ENCODE peak calls at places on chromosomes 11 and 22, in five cellular contexts. E is uterus, S is testis, O is sigmoid colon, D is endothelial cell of umbilical vein. Y is an unnamed sample.
A peak's percentile ranks its signal among the peaks of the same experiment; 100 is the strongest.

GRCh38 chr22:29434288-29434687 is 4.1 kb upstream of the RFPL1 start:
- DNase-seq in E (no peak), S (no peak), O (no peak), D (no peak), Y (no peak)

GRCh38 chr11:49995559-49995958 is 13.2 kb upstream of the OR4C12 start:
- DNase-seq in E (no peak), S (peak; percentile 91), O (no peak), D (peak; percentile 6), Y (no peak)

GRCh38 chr11:6599449-6599848 is 4.0 kb downstream of the RRP8 start:
- DNase-seq in E (peak; percentile 7), S (no peak), O (no peak), D (no peak), Y (no peak)

GRCh38 chr11:76790251-76790650 is 7.1 kb downstream of the TSKU start:
- DNase-seq in E (peak; percentile 7), S (peak; percentile 4), O (peak; percentile 55), D (no peak), Y (no peak)

GRCh38 chr11:62542111-62542745 is 4.4 kb downstream of the AHNAK start:
- DNase-seq in E (no peak), S (no peak), O (no peak), D (no peak), Y (no peak)

GRCh38 chr11:120125005-120125404 is 12.9 kb downstream of the TRIM29 start:
- DNase-seq in E (no peak), S (no peak), O (no peak), D (no peak), Y (no peak)

GRCh38 chr11:65403607-65404121 is 17.2 kb downstream of the FRMD8 start:
- DNase-seq in E (no peak), S (no peak), O (no peak), D (no peak), Y (no peak)

GRCh38 chr11:124943242-124943641 is 7.4 kb upstream of the HEPACAM start:
- DNase-seq in E (no peak), S (no peak), O (no peak), D (no peak), Y (no peak)

GRCh38 chr22:18067121-18067520 is 10.7 kb upstream of the PEX26 start:
- DNase-seq in E (no peak), S (no peak), O (no peak), D (no peak), Y (no peak)

GRCh38 chr11:99687320-99687719 is 666.6 kb downstream of the CNTN5 start:
- DNase-seq in E (no peak), S (no peak), O (no peak), D (no peak), Y (no peak)

GRCh38 chr11:362642-363442 is 6.5 kb upstream of the B4GALNT4 start:
- DNase-seq in E (no peak), S (no peak), O (peak; percentile 62), D (no peak), Y (no peak)

GRCh38 chr11:10693509-10694071 is at the start of gene IRAG1:
- DNase-seq in E (peak; percentile 78), S (peak; percentile 67), O (peak; percentile 92), D (no peak), Y (peak; percentile 72)

GRCh38 chr11:10696797-10697620 is 3.5 kb upstream of the IRAG1 start:
- DNase-seq in E (no peak), S (no peak), O (no peak), D (no peak), Y (no peak)

GRCh38 chr11:10695821-10696220 is 2.3 kb upstream of the IRAG1 start:
- DNase-seq in E (no peak), S (no peak), O (no peak), D (no peak), Y (no peak)

GRCh38 chr11:10692716-10693115 is 839 bp downstream of the IRAG1 start:
- DNase-seq in E (no peak), S (no peak), O (no peak), D (no peak), Y (peak; percentile 24)

DNA sequence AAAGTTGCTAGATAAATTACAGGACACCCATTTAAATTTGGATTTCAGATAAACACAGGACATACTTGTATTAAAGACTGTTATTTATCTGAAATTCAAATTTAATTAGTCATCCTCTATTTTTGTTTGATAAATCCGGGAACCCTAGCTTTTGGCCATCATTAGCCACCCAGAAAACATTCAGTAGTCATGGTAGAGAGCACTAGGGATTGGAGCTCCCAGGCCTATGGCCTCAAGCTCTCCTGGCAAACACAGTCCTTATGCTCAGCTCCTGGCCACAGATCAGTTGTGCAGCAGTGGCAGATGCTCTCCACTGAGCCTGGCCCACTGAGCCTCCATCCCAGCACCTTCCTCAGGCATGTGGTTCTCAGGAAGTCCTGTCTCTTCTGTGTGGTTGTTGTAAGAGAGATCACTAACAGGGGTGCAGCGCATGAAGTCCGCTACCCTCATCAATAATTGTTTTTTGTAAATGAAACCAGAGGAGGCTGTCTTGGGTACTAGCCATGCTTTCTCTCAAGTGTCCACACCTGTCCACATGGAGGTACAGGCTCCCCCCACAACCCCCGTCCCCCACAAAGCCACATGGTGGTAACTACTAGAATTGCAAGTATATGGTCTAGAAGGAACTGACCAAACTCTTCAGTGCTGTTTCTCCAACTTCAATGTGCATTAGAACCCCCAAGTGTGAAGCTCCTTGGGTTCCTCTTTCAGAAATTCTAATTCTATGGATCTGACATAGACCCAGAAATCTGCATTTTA is 1.1 kb upstream of the IRAG1 start:
- DNase-seq in E (no peak), S (no peak), O (no peak), D (no peak), Y (no peak)
- TF ChIP-seq CTCF in E (no peak), S (no peak), O (no peak), D (no peak), Y (no peak)

GRCh38 chr22:19477321-19478085 is 1.5 kb downstream of the UFD1 start:
- DNase-seq in E (no peak), S (no peak), O (no peak), D (peak; percentile 49), Y (no peak)
- H3K36me3 ChIP-seq in E (no peaks in the 10 kb centered on the region), S (no peaks in the 10 kb centered on the region), O (peaks cover 16% of the 10 kb centered on the region), D (peaks cover 14% of the 10 kb centered on the region), Y (no peaks in the 10 kb centered on the region)

GRCh38 chr11:10930961-10931760 is 73.3 kb upstream of the ZBED5 start:
- DNase-seq in E (peak; percentile 86), S (peak; percentile 72), O (peak; percentile 93), D (peak; percentile 80), Y (peak; percentile 86)
- TF ChIP-seq POLR2A in E (no peak), S (no peak), O (peak; percentile 46), D (no peak), Y (peak; percentile 37)

GRCh38 chr22:21735198-21736083 is at the start of gene YPEL1:
- DNase-seq in E (peak; percentile 94), S (peak; percentile 97), O (peak; percentile 98), D (peak; percentile 98), Y (peak; percentile 99)
- TF ChIP-seq CTCF in E (no peak), S (peak; percentile 1), O (no peak), D (no peak), Y (no peak)

GRCh38 chr11:33542921-33543320 is 157.7 kb downstream of the C11orf91 start:
- DNase-seq in E (peak; percentile 17), S (peak; percentile 73), O (no peak), D (peak; percentile 72), Y (peak; percentile 24)

GRCh38 chr11:33543823-33544222 is 156.8 kb downstream of the C11orf91 start:
- DNase-seq in E (no peak), S (no peak), O (no peak), D (no peak), Y (no peak)

GRCh38 chr11:33545941-33546340 is 154.7 kb downstream of the C11orf91 start:
- DNase-seq in E (no peak), S (no peak), O (no peak), D (no peak), Y (no peak)

GRCh38 chr11:33540946-33541915 is 159.4 kb downstream of the C11orf91 start:
- DNase-seq in E (no peak), S (no peak), O (no peak), D (no peak), Y (no peak)

DNA sequence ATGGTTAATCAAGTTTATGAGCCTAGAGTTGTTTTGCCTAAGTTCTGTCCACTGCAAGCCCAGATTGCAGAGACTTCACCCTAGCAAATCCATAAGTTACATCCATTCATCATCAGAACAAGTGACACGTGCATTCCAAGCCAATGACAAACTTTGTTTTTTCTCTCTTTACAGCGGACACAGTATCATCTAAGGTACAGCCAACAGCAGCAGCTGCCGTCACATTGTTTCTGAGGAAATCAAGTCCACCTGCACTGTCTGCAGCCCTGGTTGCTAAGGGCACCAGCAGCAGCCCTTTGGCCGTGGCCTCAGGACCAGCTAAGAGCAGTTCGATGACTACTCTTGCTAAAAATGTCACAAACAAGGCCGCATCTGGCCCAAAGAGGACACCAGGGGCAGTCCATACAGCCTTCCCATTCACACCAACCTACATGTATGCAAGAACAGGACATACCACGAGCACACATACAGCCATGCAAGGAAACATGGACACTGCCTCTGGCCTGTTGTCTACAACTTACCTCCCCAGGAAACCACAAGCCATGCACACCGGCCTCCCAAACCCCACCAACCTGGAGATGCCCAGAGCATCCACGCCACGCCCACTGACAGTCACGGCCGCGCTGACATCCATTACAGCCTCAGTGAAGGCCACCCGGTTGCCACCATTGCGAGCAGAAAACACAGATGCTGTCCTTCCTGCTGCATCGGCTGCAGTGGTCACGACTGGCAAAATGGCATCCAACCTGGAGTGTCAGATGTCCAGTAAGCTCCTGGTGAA is 155.8 kb downstream of the C11orf91 start:
- DNase-seq in E (no peak), S (no peak), O (no peak), D (no peak), Y (no peak)
- H3K36me3 ChIP-seq in E (no peaks in the 10 kb centered on the region), S (no peaks in the 10 kb centered on the region), O (no peaks in the 10 kb centered on the region), D (peaks cover 2% of the 10 kb centered on the region), Y (no peaks in the 10 kb centered on the region)

DNA sequence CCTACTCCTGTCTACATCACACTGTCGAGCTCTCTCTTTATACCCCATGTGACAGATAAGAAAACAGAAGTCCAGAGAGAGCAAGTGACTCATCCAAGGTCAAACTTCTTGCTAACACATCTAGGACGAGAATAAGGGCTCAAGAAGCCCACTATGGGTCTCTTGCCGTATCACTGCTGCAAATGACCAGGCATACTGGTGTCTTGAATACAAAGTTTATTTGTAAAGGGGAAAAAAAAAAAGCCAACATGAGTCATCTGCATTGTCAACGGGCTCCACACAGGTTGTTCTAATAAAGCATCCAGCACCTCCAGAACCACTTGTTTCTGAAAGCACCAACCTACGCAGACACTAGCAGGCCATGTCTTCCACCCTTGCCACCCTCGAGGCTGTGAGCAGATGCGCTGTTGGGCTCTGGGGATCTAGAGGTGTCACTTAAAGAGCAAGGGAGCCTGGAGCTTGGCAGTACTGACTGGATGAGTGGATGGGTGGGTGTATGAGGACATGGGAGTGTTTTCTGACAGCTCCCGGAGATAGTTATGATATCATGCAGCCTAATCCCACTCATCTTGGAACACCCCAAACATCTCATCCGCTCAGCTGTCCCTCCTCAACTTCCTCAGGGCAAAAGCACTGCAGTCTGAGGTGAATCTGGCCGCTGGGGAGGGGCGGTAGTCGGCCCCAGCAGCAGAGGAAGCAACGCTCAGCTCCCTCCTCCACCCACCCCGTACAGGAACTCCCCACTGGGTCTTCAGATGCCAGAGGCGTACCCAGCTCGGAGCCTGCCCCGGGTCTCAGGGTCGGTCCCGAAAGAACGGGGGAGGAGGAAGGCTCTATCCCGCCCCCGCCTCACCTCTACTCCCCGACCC is 1.1 kb downstream of the SMCO4 start:
- DNase-seq in E (peak; percentile 51), S (peak; percentile 57), O (peak; percentile 78), D (peak; percentile 71), Y (peak; percentile 54)
- TF ChIP-seq POLR2A in E (no peak), S (no peak), O (no peak), D (no peak), Y (no peak)